ENCODE peak calls at places on chromosomes 12 and 14, in eight cellular contexts. M, A, U, B, W, E, K and Q are unnamed samples.

GRCh38 chr14:82341386-82341785 is 807.7 kb upstream of the SEL1L start:
- DNase-seq in M (no peak), A (no peak), U (no peak), B (no peak), W (no peak), E (no peak), K (no peak), Q (no peak)

GRCh38 chr12:124654666-124655316 is 87.4 kb upstream of the NCOR2 start:
- DNase-seq in M (peak), A (peak), U (peak), B (no peak), W (no peak), E (no peak), K (peak), Q (no peak)

GRCh38 chr14:64910847-64911495 is 3.3 kb upstream of the CHURC1 start:
- DNase-seq in M (no peak), A (peak), U (no peak), B (peak), W (peak), E (peak), K (peak), Q (no peak)

GRCh38 chr12:116347265-116347664 is 69.8 kb upstream of the MED13L start:
- DNase-seq in M (no peak), A (no peak), U (no peak), B (no peak), W (no peak), E (no peak), K (no peak), Q (no peak)

GRCh38 chr12:120835304-120835612 is 68.9 kb downstream of the SPPL3 start:
- DNase-seq in M (no peak), A (no peak), U (no peak), B (no peak), W (no peak), E (no peak), K (no peak), Q (no peak)

GRCh38 chr14:65223636-65224035 is 121.3 kb upstream of the MAX start:
- DNase-seq in M (no peak), A (no peak), U (no peak), B (no peak), W (no peak), E (no peak), K (no peak), Q (no peak)

GRCh38 chr12:90481748-90482147 is 473.2 kb downstream of the CCER1 start:
- DNase-seq in M (no peak), A (no peak), U (no peak), B (no peak), W (no peak), E (no peak), K (no peak), Q (no peak)

GRCh38 chr14:106530423-106531107 is 1004.2 kb downstream of the TMEM121 start:
- DNase-seq in M (no peak), A (no peak), U (no peak), B (no peak), W (no peak), E (no peak), K (no peak), Q (no peak)

GRCh38 chr12:27343255-27344000 is 10.8 kb downstream of the BMAL2 start:
- DNase-seq in M (no peak), A (no peak), U (no peak), B (peak), W (peak), E (peak), K (peak), Q (no peak)

GRCh38 chr14:90576981-90577660 is 180.3 kb downstream of the CALM1 start:
- DNase-seq in M (no peak), A (no peak), U (peak), B (no peak), W (no peak), E (no peak), K (no peak), Q (peak)

GRCh38 chr14:34684578-34684977 is 29.8 kb downstream of the CFL2 start:
- DNase-seq in M (no peak), A (no peak), U (no peak), B (no peak), W (peak), E (no peak), K (no peak), Q (no peak)

GRCh38 chr14:50999726-51000125 is 55.4 kb upstream of the PYGL start:
- DNase-seq in M (no peak), A (no peak), U (no peak), B (no peak), W (no peak), E (no peak), K (no peak), Q (no peak)

GRCh38 chr12:3032161-3032560 is 45.0 kb upstream of the TSPAN9 start:
- DNase-seq in M (peak), A (no peak), U (no peak), B (no peak), W (no peak), E (no peak), K (no peak), Q (no peak)

GRCh38 chr12:51482808-51483532 is 58.3 kb downstream of the SLC4A8 start:
- DNase-seq in M (no peak), A (no peak), U (no peak), B (no peak), W (no peak), E (no peak), K (no peak), Q (no peak)

GRCh38 chr12:132827763-132828703 is 636 bp downstream of the GOLGA3 start:
- DNase-seq in M (peak), A (no peak), U (peak), B (peak), W (peak), E (peak), K (peak), Q (no peak)

GRCh38 chr14:74735113-74735512 is 22.2 kb downstream of the FCF1 start:
- DNase-seq in M (no peak), A (no peak), U (no peak), B (no peak), W (no peak), E (no peak), K (no peak), Q (no peak)

GRCh38 chr12:60148831-60149230 is 553.0 kb downstream of the SLC16A7 start:
- DNase-seq in M (no peak), A (no peak), U (no peak), B (peak), W (peak), E (peak), K (peak), Q (no peak)

GRCh38 chr12:117210266-117210918 is 20.1 kb upstream of the FBXO21 start:
- DNase-seq in M (no peak), A (no peak), U (no peak), B (no peak), W (no peak), E (no peak), K (no peak), Q (no peak)

GRCh38 chr14:77869350-77869749 is 69.4 kb downstream of the ADCK1 start:
- DNase-seq in M (no peak), A (no peak), U (no peak), B (no peak), W (no peak), E (no peak), K (no peak), Q (no peak)

GRCh38 chr14:68506021-68506644 is 286.7 kb downstream of the ZFP36L1 start:
- DNase-seq in M (peak), A (no peak), U (peak), B (peak), W (peak), E (no peak), K (no peak), Q (no peak)

GRCh38 chr14:49879683-49880204 is 13.1 kb upstream of the ARF6 start:
- DNase-seq in M (peak), A (peak), U (no peak), B (peak), W (peak), E (no peak), K (peak), Q (no peak)

GRCh38 chr12:80441921-80442320 is 2.1 kb upstream of the PTPRQ start:
- DNase-seq in M (no peak), A (no peak), U (no peak), B (peak), W (peak), E (no peak), K (no peak), Q (no peak)

GRCh38 chr14:65168840-65169239 is 66.5 kb upstream of the MAX start:
- DNase-seq in M (no peak), A (no peak), U (no peak), B (no peak), W (peak), E (no peak), K (no peak), Q (no peak)

GRCh38 chr14:105185973-105186372 is 4.9 kb upstream of the NUDT14 start:
- DNase-seq in M (no peak), A (no peak), U (no peak), B (no peak), W (no peak), E (no peak), K (no peak), Q (no peak)

GRCh38 chr14:105187116-105187515 is 6.0 kb upstream of the NUDT14 start:
- DNase-seq in M (no peak), A (no peak), U (no peak), B (no peak), W (no peak), E (no peak), K (no peak), Q (no peak)

GRCh38 chr14:105185001-105185400 is 3.9 kb upstream of the NUDT14 start:
- DNase-seq in M (no peak), A (no peak), U (no peak), B (no peak), W (no peak), E (no peak), K (no peak), Q (no peak)

GRCh38 chr14:105184461-105184860 is 3.3 kb upstream of the NUDT14 start:
- DNase-seq in M (no peak), A (no peak), U (no peak), B (no peak), W (no peak), E (no peak), K (no peak), Q (no peak)

GRCh38 chr14:105187935-105188524 is 6.9 kb upstream of the NUDT14 start:
- DNase-seq in M (peak), A (no peak), U (peak), B (no peak), W (no peak), E (no peak), K (peak), Q (no peak)
- TF ChIP-seq CTCF in M (peak), A (no peak), U (peak), B (no peak), W (no peak), E (no peak), K (peak), Q (no peak)

GRCh38 chr12:89348894-89349669 is 3.2 kb downstream of the DUSP6 start:
- DNase-seq in M (no peak), A (no peak), U (no peak), B (peak), W (peak), E (no peak), K (no peak), Q (no peak)
- TF ChIP-seq CTCF in M (no peak), A (no peak), U (no peak), B (no peak), W (no peak), E (no peak), K (no peak), Q (no peak)

GRCh38 chr12:39697108-39697507 is 77.5 kb upstream of the ABCD2 start:
- DNase-seq in M (no peak), A (no peak), U (no peak), B (no peak), W (no peak), E (no peak), K (no peak), Q (no peak)

GRCh38 chr12:39692258-39692853 is 72.8 kb upstream of the ABCD2 start:
- DNase-seq in M (no peak), A (peak), U (no peak), B (no peak), W (peak), E (no peak), K (no peak), Q (no peak)
- TF ChIP-seq CTCF in M (peak), A (peak), U (peak), B (no peak), W (peak), E (no peak), K (no peak), Q (peak)

GRCh38 chr14:60266021-60266937 is 17.3 kb downstream of the PPM1A start:
- DNase-seq in M (no peak), A (no peak), U (no peak), B (peak), W (peak), E (no peak), K (peak), Q (no peak)
- TF ChIP-seq CTCF in M (no peak), A (peak), U (peak), B (peak), W (peak), E (peak), K (peak), Q (peak)

GRCh38 chr14:101960225-101960624 is 4.1 kb upstream of the DYNC1H1 start:
- DNase-seq in M (no peak), A (no peak), U (no peak), B (no peak), W (peak), E (no peak), K (no peak), Q (no peak)
- TF ChIP-seq CTCF in M (peak), A (peak), U (peak), B (peak), W (peak), E (peak), K (no peak), Q (peak)

GRCh38 chr14:43481864-43482263 is 1025.2 kb downstream of the FSCB start:
- DNase-seq in M (no peak), A (no peak), U (no peak), B (no peak), W (no peak), E (no peak), K (no peak), Q (no peak)
- TF ChIP-seq CTCF in M (no peak), A (no peak), U (no peak), B (no peak), W (no peak), E (no peak), K (no peak), Q (no peak)